ENCODE peak calls at places on chromosome 15, in ten cellular contexts. One of them, this sample, is unnamed.
A peak's percentile ranks its signal among the peaks of the same experiment; 100 is the strongest.

GRCh38 chr15:72994778-72995177 is 57.5 kb upstream of the NEO1 start:
- DNase-seq in AG04450: no peak
- DNase-seq in astrocyte: no peak
- DNase-seq in cardiac muscle cell: peak; percentile 43
- DNase-seq in AG10803: no peak
- DNase-seq in tibial nerve: no peak
- DNase-seq in coronary artery: no peak
- DNase-seq in kidney: no peak
- DNase-seq in sigmoid colon: no peak
- DNase-seq in fibroblast of mammary gland: no peak
- DNase-seq in this sample: no peak

GRCh38 chr15:56598991-56599390 is 134.1 kb upstream of the MNS1 start:
- DNase-seq in AG04450: no peak
- DNase-seq in astrocyte: peak; percentile 49
- DNase-seq in cardiac muscle cell: peak; percentile 3
- DNase-seq in AG10803: peak; percentile 20
- DNase-seq in tibial nerve: no peak
- DNase-seq in coronary artery: no peak
- DNase-seq in kidney: no peak
- DNase-seq in sigmoid colon: no peak
- DNase-seq in fibroblast of mammary gland: peak; percentile 76
- DNase-seq in this sample: no peak

GRCh38 chr15:68470981-68471380 is 39.0 kb upstream of the ITGA11 start:
- DNase-seq in AG04450: no peak
- DNase-seq in astrocyte: no peak
- DNase-seq in cardiac muscle cell: no peak
- DNase-seq in AG10803: no peak
- DNase-seq in tibial nerve: no peak
- DNase-seq in coronary artery: no peak
- DNase-seq in kidney: no peak
- DNase-seq in sigmoid colon: no peak
- DNase-seq in fibroblast of mammary gland: no peak
- DNase-seq in this sample: no peak

GRCh38 chr15:61032600-61033286 is 196.4 kb downstream of the RORA start:
- DNase-seq in AG04450: no peak
- DNase-seq in astrocyte: no peak
- DNase-seq in cardiac muscle cell: no peak
- DNase-seq in AG10803: no peak
- DNase-seq in tibial nerve: no peak
- DNase-seq in coronary artery: no peak
- DNase-seq in kidney: no peak
- DNase-seq in sigmoid colon: no peak
- DNase-seq in fibroblast of mammary gland: no peak
- DNase-seq in this sample: no peak

GRCh38 chr15:69668049-69668705 is 215.6 kb downstream of the RPLP1 start:
- DNase-seq in AG04450: no peak
- DNase-seq in astrocyte: no peak
- DNase-seq in cardiac muscle cell: no peak
- DNase-seq in AG10803: no peak
- DNase-seq in tibial nerve: no peak
- DNase-seq in coronary artery: no peak
- DNase-seq in kidney: no peak
- DNase-seq in sigmoid colon: no peak
- DNase-seq in fibroblast of mammary gland: no peak
- DNase-seq in this sample: no peak

GRCh38 chr15:37586976-37587375 is 347.5 kb upstream of the TMCO5A start:
- DNase-seq in AG04450: no peak
- DNase-seq in astrocyte: peak; percentile 30
- DNase-seq in cardiac muscle cell: peak; percentile 68
- DNase-seq in AG10803: peak; percentile 51
- DNase-seq in tibial nerve: no peak
- DNase-seq in coronary artery: no peak
- DNase-seq in kidney: no peak
- DNase-seq in sigmoid colon: no peak
- DNase-seq in fibroblast of mammary gland: peak; percentile 34
- DNase-seq in this sample: no peak

GRCh38 chr15:32818758-32819405 is 101.1 kb downstream of the GREM1 start:
- DNase-seq in AG04450: peak; percentile 63
- DNase-seq in astrocyte: peak; percentile 90
- DNase-seq in cardiac muscle cell: peak; percentile 57
- DNase-seq in AG10803: peak; percentile 94
- DNase-seq in tibial nerve: no peak
- DNase-seq in coronary artery: no peak
- DNase-seq in kidney: no peak
- DNase-seq in sigmoid colon: no peak
- DNase-seq in fibroblast of mammary gland: peak; percentile 90
- DNase-seq in this sample: no peak

GRCh38 chr15:41332788-41333527 is at the start of gene NUSAP1:
- DNase-seq in AG04450: no peak
- DNase-seq in astrocyte: no peak
- DNase-seq in cardiac muscle cell: no peak
- DNase-seq in AG10803: no peak
- DNase-seq in tibial nerve: no peak
- DNase-seq in coronary artery: no peak
- DNase-seq in kidney: peak; percentile 76
- DNase-seq in sigmoid colon: no peak
- DNase-seq in fibroblast of mammary gland: peak; percentile 31
- DNase-seq in this sample: no peak

GRCh38 chr15:74373056-74373650 is 5.7 kb upstream of the CYP11A1 start:
- DNase-seq in AG04450: no peak
- DNase-seq in astrocyte: no peak
- DNase-seq in cardiac muscle cell: no peak
- DNase-seq in AG10803: no peak
- DNase-seq in tibial nerve: no peak
- DNase-seq in coronary artery: peak; percentile 60
- DNase-seq in kidney: no peak
- DNase-seq in sigmoid colon: peak; percentile 60
- DNase-seq in fibroblast of mammary gland: no peak
- DNase-seq in this sample: no peak

GRCh38 chr15:90680371-90680935 is 36.7 kb upstream of the BLM start:
- DNase-seq in AG04450: peak; percentile 81
- DNase-seq in astrocyte: peak; percentile 96
- DNase-seq in cardiac muscle cell: peak; percentile 86
- DNase-seq in AG10803: peak; percentile 96
- DNase-seq in tibial nerve: peak; percentile 58
- DNase-seq in coronary artery: no peak
- DNase-seq in kidney: no peak
- DNase-seq in sigmoid colon: no peak
- DNase-seq in fibroblast of mammary gland: peak; percentile 98
- DNase-seq in this sample: no peak

GRCh38 chr15:99486371-99487336 is 79.1 kb upstream of the MEF2A start:
- DNase-seq in AG04450: no peak
- DNase-seq in astrocyte: peak; percentile 49
- DNase-seq in cardiac muscle cell: peak; percentile 71
- DNase-seq in AG10803: peak; percentile 94
- DNase-seq in tibial nerve: no peak
- DNase-seq in coronary artery: peak; percentile 86
- DNase-seq in kidney: peak; percentile 95
- DNase-seq in sigmoid colon: peak; percentile 88
- DNase-seq in fibroblast of mammary gland: peak; percentile 48
- DNase-seq in this sample: no peak

GRCh38 chr15:26892119-26892518 is 25.3 kb downstream of the GABRA5 start:
- DNase-seq in AG04450: no peak
- DNase-seq in astrocyte: no peak
- DNase-seq in cardiac muscle cell: no peak
- DNase-seq in AG10803: no peak
- DNase-seq in tibial nerve: no peak
- DNase-seq in coronary artery: no peak
- DNase-seq in kidney: no peak
- DNase-seq in sigmoid colon: no peak
- DNase-seq in fibroblast of mammary gland: no peak
- DNase-seq in this sample: no peak

GRCh38 chr15:93071469-93071891 is 17.5 kb downstream of the RGMA start:
- DNase-seq in AG04450: no peak
- DNase-seq in astrocyte: no peak
- DNase-seq in cardiac muscle cell: peak; percentile 64
- DNase-seq in AG10803: peak; percentile 12
- DNase-seq in tibial nerve: no peak
- DNase-seq in coronary artery: no peak
- DNase-seq in kidney: no peak
- DNase-seq in sigmoid colon: no peak
- DNase-seq in fibroblast of mammary gland: peak; percentile 36
- DNase-seq in this sample: no peak

GRCh38 chr15:99343208-99343607 is 91.9 kb downstream of the LRRC28 start:
- DNase-seq in AG04450: no peak
- DNase-seq in astrocyte: no peak
- DNase-seq in cardiac muscle cell: no peak
- DNase-seq in AG10803: no peak
- DNase-seq in tibial nerve: no peak
- DNase-seq in coronary artery: no peak
- DNase-seq in kidney: no peak
- DNase-seq in sigmoid colon: no peak
- DNase-seq in fibroblast of mammary gland: no peak
- DNase-seq in this sample: no peak

GRCh38 chr15:19943515-19943914 is 598.1 kb downstream of the GOLGA6L6 start:
- DNase-seq in AG04450: no peak
- DNase-seq in astrocyte: no peak
- DNase-seq in cardiac muscle cell: no peak
- DNase-seq in AG10803: no peak
- DNase-seq in tibial nerve: no peak
- DNase-seq in coronary artery: no peak
- DNase-seq in kidney: no peak
- DNase-seq in sigmoid colon: no peak
- DNase-seq in fibroblast of mammary gland: no peak
- DNase-seq in this sample: no peak

GRCh38 chr15:100663550-100664335 is 61.4 kb downstream of the ASB7 start:
- DNase-seq in AG04450: no peak
- DNase-seq in astrocyte: no peak
- DNase-seq in cardiac muscle cell: peak; percentile 70
- DNase-seq in AG10803: no peak
- DNase-seq in tibial nerve: no peak
- DNase-seq in coronary artery: no peak
- DNase-seq in kidney: no peak
- DNase-seq in sigmoid colon: no peak
- DNase-seq in fibroblast of mammary gland: peak; percentile 42
- DNase-seq in this sample: no peak
- H3K4me3 ChIP-seq in AG04450: no peak overlapping the region
- H3K4me3 ChIP-seq in astrocyte: no peak overlapping the region
- H3K4me3 ChIP-seq in cardiac muscle cell: no peak overlapping the region
- H3K4me3 ChIP-seq in AG10803: no peak overlapping the region
- H3K4me3 ChIP-seq in tibial nerve: no peak overlapping the region
- H3K4me3 ChIP-seq in coronary artery: no peak overlapping the region
- H3K4me3 ChIP-seq in kidney: no peak overlapping the region
- H3K4me3 ChIP-seq in sigmoid colon: no peak overlapping the region
- H3K4me3 ChIP-seq in fibroblast of mammary gland: no peak overlapping the region
- H3K4me3 ChIP-seq in this sample: no peak overlapping the region

DNA sequence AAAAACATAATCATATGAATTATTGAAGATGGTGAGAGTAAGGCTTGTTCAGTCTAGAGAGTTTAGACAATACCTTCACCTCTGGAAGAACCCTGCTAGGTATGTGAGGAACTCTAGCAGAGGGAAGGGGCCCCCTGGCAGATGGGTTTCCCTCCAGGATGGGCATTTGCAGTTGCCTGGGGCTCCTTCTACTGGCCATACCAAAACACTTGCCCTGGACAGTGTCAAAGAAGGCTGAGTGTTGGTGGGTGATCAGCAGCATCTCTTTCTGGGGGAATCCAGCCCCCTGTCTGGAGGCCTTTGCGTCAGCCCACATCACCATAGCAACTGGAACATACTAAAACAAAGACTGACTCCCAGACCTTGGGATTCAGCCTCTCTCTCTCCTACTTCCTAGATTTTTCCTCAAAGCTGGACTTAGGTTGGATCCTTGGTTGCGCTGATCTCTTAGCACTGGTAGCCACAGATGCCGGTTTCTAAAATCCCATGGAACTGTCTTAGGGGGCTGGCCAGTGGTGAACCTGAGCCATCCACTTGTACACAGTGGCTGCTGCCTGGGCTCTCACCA is 8.2 kb downstream of the CEMIP start:
- DNase-seq in AG04450: no peak
- DNase-seq in astrocyte: no peak
- DNase-seq in cardiac muscle cell: no peak
- DNase-seq in AG10803: no peak
- DNase-seq in tibial nerve: no peak
- DNase-seq in coronary artery: no peak
- DNase-seq in kidney: no peak
- DNase-seq in sigmoid colon: no peak
- DNase-seq in fibroblast of mammary gland: no peak
- DNase-seq in this sample: no peak
- TF ChIP-seq CTCF in AG04450: peak; percentile 25
- TF ChIP-seq CTCF in astrocyte: no peak
- TF ChIP-seq CTCF in cardiac muscle cell: peak; percentile 7
- TF ChIP-seq CTCF in AG10803: peak; percentile 34
- TF ChIP-seq CTCF in tibial nerve: no peak
- TF ChIP-seq CTCF in coronary artery: no peak
- TF ChIP-seq CTCF in kidney: no peak
- TF ChIP-seq CTCF in sigmoid colon: no peak
- TF ChIP-seq CTCF in fibroblast of mammary gland: no peak
- TF ChIP-seq CTCF in this sample: no peak

DNA sequence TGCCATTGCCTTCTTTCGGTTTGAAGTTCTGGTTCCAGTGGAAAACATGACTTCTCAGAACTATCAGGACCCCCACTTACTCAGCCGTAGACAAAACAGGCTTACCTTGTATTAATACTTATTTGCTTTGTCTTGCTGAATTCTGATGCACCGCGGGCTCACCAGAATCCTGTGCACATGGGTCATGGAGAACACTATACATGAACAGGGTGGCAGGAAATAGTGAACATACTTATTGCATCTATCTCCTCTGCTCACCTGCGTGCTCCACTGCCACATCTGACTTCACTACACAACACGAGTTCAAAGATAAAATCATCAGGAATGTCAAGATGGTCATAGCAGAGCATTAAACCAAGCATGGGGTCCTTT is 10.7 kb upstream of the MAPK6 start:
- DNase-seq in AG04450: no peak
- DNase-seq in astrocyte: no peak
- DNase-seq in cardiac muscle cell: no peak
- DNase-seq in AG10803: no peak
- DNase-seq in tibial nerve: no peak
- DNase-seq in coronary artery: no peak
- DNase-seq in kidney: no peak
- DNase-seq in sigmoid colon: no peak
- DNase-seq in fibroblast of mammary gland: no peak
- DNase-seq in this sample: no peak
- H3K4me3 ChIP-seq in AG04450: no peak overlapping the region
- H3K4me3 ChIP-seq in astrocyte: no peak overlapping the region
- H3K4me3 ChIP-seq in cardiac muscle cell: no peak overlapping the region
- H3K4me3 ChIP-seq in AG10803: no peak overlapping the region
- H3K4me3 ChIP-seq in tibial nerve: no peak overlapping the region
- H3K4me3 ChIP-seq in coronary artery: no peak overlapping the region
- H3K4me3 ChIP-seq in kidney: no peak overlapping the region
- H3K4me3 ChIP-seq in sigmoid colon: no peak overlapping the region
- H3K4me3 ChIP-seq in fibroblast of mammary gland: no peak overlapping the region
- H3K4me3 ChIP-seq in this sample: no peak overlapping the region

GRCh38 chr15:88939486-88939806 is 26.3 kb upstream of the MFGE8 start:
- DNase-seq in AG04450: no peak
- DNase-seq in astrocyte: no peak
- DNase-seq in cardiac muscle cell: peak; percentile 6
- DNase-seq in AG10803: no peak
- DNase-seq in tibial nerve: no peak
- DNase-seq in coronary artery: no peak
- DNase-seq in kidney: no peak
- DNase-seq in sigmoid colon: no peak
- DNase-seq in fibroblast of mammary gland: no peak
- DNase-seq in this sample: no peak

GRCh38 chr15:88940110-88940675 is 27.0 kb upstream of the MFGE8 start:
- DNase-seq in AG04450: no peak
- DNase-seq in astrocyte: no peak
- DNase-seq in cardiac muscle cell: no peak
- DNase-seq in AG10803: no peak
- DNase-seq in tibial nerve: no peak
- DNase-seq in coronary artery: no peak
- DNase-seq in kidney: no peak
- DNase-seq in sigmoid colon: no peak
- DNase-seq in fibroblast of mammary gland: no peak
- DNase-seq in this sample: no peak

GRCh38 chr15:88938802-88939485 is 25.8 kb upstream of the MFGE8 start:
- DNase-seq in AG04450: no peak
- DNase-seq in astrocyte: no peak
- DNase-seq in cardiac muscle cell: peak; percentile 82
- DNase-seq in AG10803: no peak
- DNase-seq in tibial nerve: no peak
- DNase-seq in coronary artery: no peak
- DNase-seq in kidney: no peak
- DNase-seq in sigmoid colon: no peak
- DNase-seq in fibroblast of mammary gland: no peak
- DNase-seq in this sample: no peak
- TF ChIP-seq CTCF in AG04450: no peak
- TF ChIP-seq CTCF in astrocyte: no peak
- TF ChIP-seq CTCF in cardiac muscle cell: no peak
- TF ChIP-seq CTCF in AG10803: no peak
- TF ChIP-seq CTCF in tibial nerve: no peak
- TF ChIP-seq CTCF in coronary artery: no peak
- TF ChIP-seq CTCF in kidney: no peak
- TF ChIP-seq CTCF in sigmoid colon: no peak
- TF ChIP-seq CTCF in fibroblast of mammary gland: no peak
- TF ChIP-seq CTCF in this sample: no peak